ENCODE peak calls at places on chromosomes 1 and 21, in five cellular contexts. G is osteoblast, N is neural progenitor cell, H is HCT116, Y is K562. J is an unnamed sample.

GRCh38 chr1:232319106-232319505 is 310.8 kb downstream of the SIPA1L2 start:
- DNase-seq in N (no peak), Y (no peak), G (no peak), H (no peak), J (no peak)

GRCh38 chr1:181160322-181160721 is 71.8 kb downstream of the IER5 start:
- DNase-seq in H (no peak), Y (no peak), G (no peak), N (no peak), J (no peak)

GRCh38 chr1:207863893-207864535 is 46.9 kb downstream of the CD34 start:
- DNase-seq in N (no peak), G (no peak), Y (no peak), H (no peak), J (no peak)

GRCh38 chr21:14957836-14958235 is 107.0 kb downstream of the NRIP1 start:
- DNase-seq in G (no peak), N (no peak), Y (no peak), H (no peak), J (peak; percentile 34)

GRCh38 chr21:32184485-32184884 is 94.4 kb downstream of the MIS18A start:
- DNase-seq in H (no peak), N (no peak), G (no peak), Y (no peak), J (no peak)

GRCh38 chr1:17403081-17403480 is 31.1 kb downstream of the PADI6 start:
- DNase-seq in G (peak; percentile 76), Y (no peak), H (no peak), N (no peak), J (peak; percentile 72)

GRCh38 chr1:90723561-90724108 is 6.5 kb upstream of the BARHL2 start:
- DNase-seq in H (no peak), N (peak; percentile 82), G (peak; percentile 81), Y (no peak), J (no peak)

GRCh38 chr1:177913762-177914540 is 55.9 kb downstream of the SEC16B start:
- DNase-seq in Y (no peak), G (peak; percentile 80), H (peak; percentile 13), N (peak; percentile 51), J (peak; percentile 22)

GRCh38 chr1:201946224-201946908 is at the start of gene LMOD1:
- DNase-seq in Y (peak; percentile 63), N (peak; percentile 95), H (no peak), G (peak; percentile 91), J (peak; percentile 64)

GRCh38 chr1:37999434-38000232 is 5.7 kb downstream of the FHL3 start:
- DNase-seq in H (no peak), Y (peak; percentile 86), G (peak; percentile 91), N (peak; percentile 39), J (peak; percentile 34)

GRCh38 chr1:232904566-232904965 is 45.8 kb upstream of the NTPCR start:
- DNase-seq in Y (no peak), N (no peak), G (no peak), H (no peak), J (peak; percentile 85)

GRCh38 chr1:2859219-2859880 is 57.9 kb upstream of the TTC34 start:
- DNase-seq in Y (no peak), N (no peak), G (peak; percentile 62), H (no peak), J (no peak)

GRCh38 chr1:15788624-15789301 is 18.7 kb downstream of the UQCRHL start:
- DNase-seq in N (no peak), H (no peak), Y (no peak), G (no peak), J (peak; percentile 46)

GRCh38 chr1:162855461-162856150 is 5.4 kb downstream of the CCDC190 start:
- DNase-seq in Y (no peak), N (no peak), H (no peak), G (no peak), J (peak; percentile 33)

GRCh38 chr1:212453156-212453857 is 20.6 kb downstream of the NENF start:
- DNase-seq in H (no peak), Y (no peak), G (no peak), N (no peak), J (no peak)

GRCh38 chr1:34013958-34014737 is 150.3 kb downstream of the HMGB4 start:
- DNase-seq in G (no peak), Y (peak; percentile 36), H (peak; percentile 28), N (peak; percentile 73), J (no peak)

GRCh38 chr1:109885589-109885988 is 25.1 kb upstream of the CSF1 start:
- DNase-seq in N (no peak), H (no peak), G (no peak), Y (no peak), J (no peak)

GRCh38 chr1:924619-925323 is 1.0 kb downstream of the SAMD11 start:
- DNase-seq in H (no peak), G (peak; percentile 96), Y (peak; percentile 75), N (peak; percentile 81), J (peak; percentile 47)

GRCh38 chr1:25765910-25766645 is 33.9 kb upstream of the SELENON start:
- DNase-seq in Y (no peak), H (no peak), N (no peak), G (peak; percentile 60), J (no peak)

GRCh38 chr1:3033795-3034100 is 12.5 kb downstream of the ACTRT2 start:
- DNase-seq in N (no peak), H (no peak), G (peak; percentile 60), Y (no peak), J (no peak)

GRCh38 chr21:29078884-29079765 is 5.7 kb upstream of the CCT8 start:
- DNase-seq in H (no peak), N (no peak), G (no peak), Y (no peak), J (peak; percentile 32)

GRCh38 chr1:1175221-1176062 is 1.8 kb downstream of the TTLL10 start:
- DNase-seq in G (peak; percentile 77), Y (no peak), H (no peak), N (no peak), J (no peak)

GRCh38 chr1:153699116-153699515 is 20.6 kb downstream of the NPR1 start:
- DNase-seq in N (no peak), G (peak; percentile 82), Y (peak; percentile 18), H (no peak), J (no peak)

GRCh38 chr1:201191723-201192477 is 1.3 kb downstream of the IGFN1 start:
- DNase-seq in H (peak; percentile 32), Y (no peak), N (no peak), G (peak; percentile 98), J (peak; percentile 99)

GRCh38 chr1:5985250-5985649 is 7.0 kb downstream of the NPHP4 start:
- DNase-seq in N (no peak), H (no peak), G (no peak), Y (no peak), J (no peak)

GRCh38 chr1:226132731-226133503 is 53.6 kb downstream of the ACBD3 start:
- DNase-seq in G (peak; percentile 76), Y (no peak), N (no peak), H (no peak), J (peak; percentile 91)

GRCh38 chr1:87941292-87941946 is 612.7 kb downstream of the LMO4 start:
- DNase-seq in G (no peak), Y (no peak), N (peak; percentile 33), H (no peak), J (no peak)

GRCh38 chr1:106396023-106396422 is 660.5 kb upstream of the PRMT6 start:
- DNase-seq in N (no peak), H (no peak), G (no peak), Y (no peak), J (no peak)

GRCh38 chr1:92749024-92749634 is 35.8 kb downstream of the EVI5 start:
- DNase-seq in N (peak; percentile 71), H (peak; percentile 51), G (peak; percentile 77), Y (peak; percentile 51), J (peak; percentile 72)

GRCh38 chr1:231106347-231106746 is 55.5 kb upstream of the TRIM67 start:
- DNase-seq in N (no peak), Y (no peak), G (peak; percentile 71), H (no peak), J (peak; percentile 16)
- H2AFZ ChIP-seq in N (no peak overlapping the region), Y (no peak overlapping the region), G (peak overlapping the region; percentile 30), H (peak overlapping the region; percentile 60), J (no peak overlapping the region)

GRCh38 chr1:72000809-72001208 is 281.5 kb downstream of the NEGR1 start:
- DNase-seq in H (no peak), G (no peak), Y (no peak), N (peak; percentile 19), J (no peak)
- H2AFZ ChIP-seq in H (no peak overlapping the region), G (no peak overlapping the region), Y (no peak overlapping the region), N (peak overlapping the region; percentile 79), J (no peak overlapping the region)

DNA sequence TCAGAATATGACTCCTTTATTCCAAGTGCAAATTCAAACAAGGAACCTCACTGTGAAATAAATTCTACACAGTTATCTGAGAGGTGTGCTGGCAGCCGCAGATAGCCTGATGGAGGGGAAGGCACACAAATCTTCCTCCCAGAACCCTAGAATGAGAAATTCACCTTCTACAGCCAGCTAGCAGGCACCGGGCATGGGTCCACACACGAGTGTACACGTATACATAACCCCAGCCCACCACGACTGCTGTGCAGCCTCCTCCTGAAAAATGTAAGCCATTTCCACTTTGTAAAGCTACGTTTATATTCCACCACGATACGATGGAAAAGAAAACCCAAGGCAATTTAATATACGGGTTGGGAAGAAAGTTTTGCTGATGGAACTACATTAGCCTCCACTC is 1.8 kb downstream of the BTG3 start:
- DNase-seq in H (no peak), G (peak; percentile 75), Y (no peak), N (no peak), J (no peak)
- H2AFZ ChIP-seq in H (no peak overlapping the region), G (peak overlapping the region; percentile 84), Y (no peak overlapping the region), N (no peak overlapping the region), J (peak overlapping the region; percentile 73)

DNA sequence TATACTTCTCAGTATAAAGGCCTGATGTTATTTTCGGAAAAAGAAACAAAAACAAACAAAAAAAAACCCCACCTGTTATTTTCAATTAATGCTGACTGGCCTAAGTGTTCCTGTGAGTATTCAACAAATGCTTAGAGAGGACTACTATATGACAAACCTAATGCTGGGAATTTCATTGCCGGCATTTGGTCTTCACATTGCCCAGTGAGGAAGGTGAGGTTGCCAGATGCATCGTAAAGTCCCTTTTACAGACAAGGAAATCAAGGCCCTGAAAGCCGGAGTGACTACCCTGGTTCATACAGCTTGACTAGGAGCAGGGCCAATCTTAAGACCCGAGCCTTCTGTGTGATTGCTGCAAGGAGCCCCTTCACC is 595 bp downstream of the MRPL24 start:
- DNase-seq in G (no peak), Y (no peak), H (no peak), N (no peak), J (peak; percentile 38)
- H2AFZ ChIP-seq in G (peak overlapping the region; percentile 85), Y (peak overlapping the region; percentile 75), H (no peak overlapping the region), N (peak overlapping the region; percentile 47), J (peak overlapping the region; percentile 74)